ENCODE peak calls at places on chromosomes 13 and 19, in four cellular contexts. J, T, W and S are unnamed samples.

GRCh38 chr13:113378825-113379224 is 14.9 kb upstream of the GRTP1 start:
- DNase-seq in J (no peak), W (no peak), T (no peak), S (no peak)

GRCh38 chr13:105773887-105774538 is 761.4 kb downstream of the EFNB2 start:
- DNase-seq in W (no peak), J (no peak), T (no peak), S (no peak)

GRCh38 chr13:48849515-48849914 is 126.2 kb upstream of the FNDC3A start:
- DNase-seq in J (no peak), T (no peak), W (no peak), S (no peak)

GRCh38 chr13:39038569-39038898 is 278 bp downstream of the NHLRC3 start:
- DNase-seq in T (no peak), J (peak), W (peak), S (peak)

GRCh38 chr13:28313579-28313978 is 175.2 kb downstream of the PAN3 start:
- DNase-seq in T (no peak), J (peak), W (no peak), S (no peak)

GRCh38 chr19:46493236-46494114 is 2.2 kb downstream of the PNMA8B start:
- DNase-seq in W (no peak), T (no peak), J (peak), S (no peak)

GRCh38 chr19:38032151-38032550 is 125.1 kb downstream of the SIPA1L3 start:
- DNase-seq in T (no peak), J (no peak), W (no peak), S (no peak)

GRCh38 chr19:56477429-56478338 is 539 bp upstream of the ZNF667 start:
- DNase-seq in T (no peak), J (peak), W (no peak), S (peak)

GRCh38 chr19:53158119-53158656 is 665 bp downstream of the ZNF347 start:
- DNase-seq in J (peak), W (peak), T (no peak), S (peak)

GRCh38 chr13:111286162-111286561 is 34.3 kb upstream of the TEX29 start:
- DNase-seq in W (no peak), J (no peak), T (no peak), S (no peak)

GRCh38 chr19:38975861-38976271 is 324 bp upstream of the FBXO17 start:
- DNase-seq in W (no peak), T (no peak), J (no peak), S (no peak)